ENCODE peak calls at places on chromosomes 2 and 18, in nine cellular contexts. One of them, this sample, is unnamed.

GRCh38 chr2:60907329-60907728 is 26.0 kb downstream of the REL start:
- DNase-seq in HFF-Myc: no peak
- DNase-seq in nephron progenitor cell: no peak
- DNase-seq in GM20000: no peak
- DNase-seq in CD4-positive, alpha-beta T cell: no peak
- DNase-seq in lower leg skin: no peak
- DNase-seq in DMS 273 treated with DMSO at 0.1 percent for 48 hours: no peak
- DNase-seq in astrocyte of the hippocampus: no peak
- DNase-seq in IMR-90: no peak
- DNase-seq in this sample: no peak

GRCh38 chr2:953408-953807 is 2.8 kb downstream of the SNTG2 start:
- DNase-seq in HFF-Myc: no peak
- DNase-seq in nephron progenitor cell: no peak
- DNase-seq in GM20000: no peak
- DNase-seq in CD4-positive, alpha-beta T cell: no peak
- DNase-seq in lower leg skin: no peak
- DNase-seq in DMS 273 treated with DMSO at 0.1 percent for 48 hours: no peak
- DNase-seq in astrocyte of the hippocampus: no peak
- DNase-seq in IMR-90: no peak
- DNase-seq in this sample: no peak

GRCh38 chr18:13217971-13218375 is 587 bp upstream of the LDLRAD4 start:
- DNase-seq in HFF-Myc: no peak
- DNase-seq in nephron progenitor cell: no peak
- DNase-seq in GM20000: peak; percentile 53
- DNase-seq in CD4-positive, alpha-beta T cell: no peak
- DNase-seq in lower leg skin: no peak
- DNase-seq in DMS 273 treated with DMSO at 0.1 percent for 48 hours: no peak
- DNase-seq in astrocyte of the hippocampus: peak; percentile 56
- DNase-seq in IMR-90: no peak
- DNase-seq in this sample: no peak

GRCh38 chr2:127174176-127174575 is 45.9 kb downstream of the CYP27C1 start:
- DNase-seq in HFF-Myc: no peak
- DNase-seq in nephron progenitor cell: no peak
- DNase-seq in GM20000: peak; percentile 38
- DNase-seq in CD4-positive, alpha-beta T cell: no peak
- DNase-seq in lower leg skin: peak; percentile 69
- DNase-seq in DMS 273 treated with DMSO at 0.1 percent for 48 hours: no peak
- DNase-seq in astrocyte of the hippocampus: peak; percentile 47
- DNase-seq in IMR-90: peak; percentile 56
- DNase-seq in this sample: peak; percentile 66

GRCh38 chr18:66874375-66874774 is 270.5 kb upstream of the CDH19 start:
- DNase-seq in HFF-Myc: no peak
- DNase-seq in nephron progenitor cell: no peak
- DNase-seq in GM20000: no peak
- DNase-seq in CD4-positive, alpha-beta T cell: no peak
- DNase-seq in lower leg skin: no peak
- DNase-seq in DMS 273 treated with DMSO at 0.1 percent for 48 hours: no peak
- DNase-seq in astrocyte of the hippocampus: no peak
- DNase-seq in IMR-90: no peak
- DNase-seq in this sample: no peak

GRCh38 chr2:96819101-96819875 is 3.2 kb downstream of the CNNM3 start:
- DNase-seq in HFF-Myc: no peak
- DNase-seq in nephron progenitor cell: no peak
- DNase-seq in GM20000: no peak
- DNase-seq in CD4-positive, alpha-beta T cell: no peak
- DNase-seq in lower leg skin: no peak
- DNase-seq in DMS 273 treated with DMSO at 0.1 percent for 48 hours: no peak
- DNase-seq in astrocyte of the hippocampus: no peak
- DNase-seq in IMR-90: no peak
- DNase-seq in this sample: no peak

GRCh38 chr18:80201739-80202138 is 45.6 kb downstream of the PARD6G start:
- DNase-seq in HFF-Myc: no peak
- DNase-seq in nephron progenitor cell: no peak
- DNase-seq in GM20000: no peak
- DNase-seq in CD4-positive, alpha-beta T cell: no peak
- DNase-seq in lower leg skin: peak; percentile 80
- DNase-seq in DMS 273 treated with DMSO at 0.1 percent for 48 hours: no peak
- DNase-seq in astrocyte of the hippocampus: no peak
- DNase-seq in IMR-90: no peak
- DNase-seq in this sample: no peak

GRCh38 chr2:127032601-127033000 is 74.4 kb downstream of the BIN1 start:
- DNase-seq in HFF-Myc: peak; percentile 69
- DNase-seq in nephron progenitor cell: no peak
- DNase-seq in GM20000: no peak
- DNase-seq in CD4-positive, alpha-beta T cell: no peak
- DNase-seq in lower leg skin: no peak
- DNase-seq in DMS 273 treated with DMSO at 0.1 percent for 48 hours: no peak
- DNase-seq in astrocyte of the hippocampus: no peak
- DNase-seq in IMR-90: no peak
- DNase-seq in this sample: peak; percentile 54

GRCh38 chr2:189236066-189236465 is 56.5 kb upstream of the COL5A2 start:
- DNase-seq in HFF-Myc: no peak
- DNase-seq in nephron progenitor cell: no peak
- DNase-seq in GM20000: no peak
- DNase-seq in CD4-positive, alpha-beta T cell: no peak
- DNase-seq in lower leg skin: no peak
- DNase-seq in DMS 273 treated with DMSO at 0.1 percent for 48 hours: no peak
- DNase-seq in astrocyte of the hippocampus: no peak
- DNase-seq in IMR-90: peak; percentile 51
- DNase-seq in this sample: peak; percentile 82

GRCh38 chr2:71780162-71780561 is 326.8 kb downstream of the DYSF start:
- DNase-seq in HFF-Myc: no peak
- DNase-seq in nephron progenitor cell: no peak
- DNase-seq in GM20000: peak; percentile 2
- DNase-seq in CD4-positive, alpha-beta T cell: no peak
- DNase-seq in lower leg skin: peak; percentile 62
- DNase-seq in DMS 273 treated with DMSO at 0.1 percent for 48 hours: no peak
- DNase-seq in astrocyte of the hippocampus: no peak
- DNase-seq in IMR-90: no peak
- DNase-seq in this sample: no peak

This sample was measured in fibroblast of mammary gland.